ENCODE peak calls at places on chromosome 14, in four cellular contexts. E is sigmoid colon, J is gastrocnemius medialis, K is esophagus squamous epithelium. X is an unnamed sample.

GRCh38 chr14:36514278-36515104 is 5.5 kb downstream of the NKX2-1 start:
- DNase-seq in E (no peak), J (no peak), K (no peak), X (no peak)

GRCh38 chr14:95217391-95217900 is 60.1 kb upstream of the DICER1 start:
- DNase-seq in E (no peak), J (no peak), K (no peak), X (no peak)

GRCh38 chr14:75442642-75443041 is 14.8 kb downstream of the JDP2 start:
- DNase-seq in E (no peak), J (no peak), K (no peak), X (no peak)

GRCh38 chr14:69093551-69094421 is 59.1 kb downstream of the DCAF5 start:
- DNase-seq in E (no peak), J (no peak), K (no peak), X (no peak)

GRCh38 chr14:22900088-22900799 is 17.2 kb downstream of the REM2 start:
- DNase-seq in E (no peak), J (no peak), K (no peak), X (no peak)

GRCh38 chr14:52059614-52060013 is 9.2 kb downstream of the NID2 start:
- DNase-seq in E (no peak), J (no peak), K (no peak), X (no peak)

GRCh38 chr14:30883508-30884294 is 9.3 kb downstream of the COCH start:
- DNase-seq in E (no peak), J (no peak), K (no peak), X (no peak)

GRCh38 chr14:54182419-54183040 is 214.3 kb upstream of the CDKN3 start:
- DNase-seq in E (no peak), J (no peak), K (no peak), X (no peak)

GRCh38 chr14:74977164-74977900 is 21.9 kb upstream of the PGF start:
- DNase-seq in E (no peak), J (no peak), K (no peak), X (no peak)

GRCh38 chr14:92154283-92154942 is 32.6 kb downstream of the CPSF2 start:
- DNase-seq in E (no peak), J (no peak), K (no peak), X (no peak)
- H3K4me3 ChIP-seq in E (no peak overlapping the region), J (no peak overlapping the region), K (no peak overlapping the region), X (no peak overlapping the region)

GRCh38 chr14:101476258-101476930 is 84.9 kb upstream of the DIO3 start:
- DNase-seq in E (peak; percentile 41), J (no peak), K (no peak), X (no peak)
- TF ChIP-seq POLR2A in E (no peak), J (no peak), K (no peak), X (no peak)

GRCh38 chr14:88030892-88031291 is 26.0 kb downstream of the GPR65 start:
- DNase-seq in E (no peak), J (no peak), K (no peak), X (no peak)

GRCh38 chr14:88030079-88030478 is 25.1 kb downstream of the GPR65 start:
- DNase-seq in E (no peak), J (no peak), K (no peak), X (no peak)

GRCh38 chr14:88026890-88027289 is 22.0 kb downstream of the GPR65 start:
- DNase-seq in E (no peak), J (no peak), K (no peak), X (no peak)

GRCh38 chr14:88032373-88032772 is 27.4 kb downstream of the GPR65 start:
- DNase-seq in E (no peak), J (no peak), K (no peak), X (no peak)

GRCh38 chr14:88029500-88029899 is 24.6 kb downstream of the GPR65 start:
- DNase-seq in E (no peak), J (no peak), K (no peak), X (no peak)
- H3K4me1 ChIP-seq in E (no peaks in the 10 kb centered on the region), J (no peaks in the 10 kb centered on the region), K (no peaks in the 10 kb centered on the region), X (no peaks in the 10 kb centered on the region)

GRCh38 chr14:87255046-87255445 is 737.9 kb downstream of the GALC start:
- DNase-seq in E (no peak), J (no peak), K (no peak), X (no peak)

GRCh38 chr14:87250992-87251391 is 742.0 kb downstream of the GALC start:
- DNase-seq in E (no peak), J (no peak), K (no peak), X (no peak)

GRCh38 chr14:87252103-87252502 is 740.9 kb downstream of the GALC start:
- DNase-seq in E (no peak), J (no peak), K (no peak), X (no peak)

DNA sequence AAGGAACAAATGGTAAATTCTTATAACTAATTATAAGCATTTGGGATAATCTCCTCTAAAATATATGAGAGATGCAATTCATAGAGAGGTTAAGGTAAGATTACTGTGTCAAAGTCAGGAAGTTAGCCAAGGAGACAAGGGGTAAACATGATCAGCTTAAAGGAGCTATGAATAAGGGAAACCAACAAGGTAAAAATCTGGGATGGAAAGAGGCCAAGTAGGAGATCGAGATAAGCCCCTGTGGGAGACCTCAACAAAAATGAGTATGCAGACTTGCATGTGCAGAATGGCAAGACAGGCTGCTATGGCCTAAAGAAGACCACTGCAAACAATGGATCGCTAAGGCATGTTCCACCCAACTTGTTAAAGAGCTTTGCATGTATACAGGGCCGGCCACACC is 738.7 kb downstream of the GALC start:
- DNase-seq in E (no peak), J (no peak), K (no peak), X (no peak)
- H3K4me3 ChIP-seq in E (no peak overlapping the region), J (no peak overlapping the region), K (no peak overlapping the region), X (no peak overlapping the region)

GRCh38 chr14:91872011-91872476 is 4.7 kb upstream of the TC2N start:
- DNase-seq in E (no peak), J (peak; percentile 63), K (no peak), X (no peak)

GRCh38 chr14:91873476-91874265 is 6.3 kb upstream of the TC2N start:
- DNase-seq in E (no peak), J (no peak), K (peak; percentile 14), X (no peak)

GRCh38 chr14:91870890-91871289 is 3.6 kb upstream of the TC2N start:
- DNase-seq in E (no peak), J (no peak), K (no peak), X (no peak)

GRCh38 chr14:91870001-91870400 is 2.7 kb upstream of the TC2N start:
- DNase-seq in E (no peak), J (no peak), K (no peak), X (no peak)

DNA sequence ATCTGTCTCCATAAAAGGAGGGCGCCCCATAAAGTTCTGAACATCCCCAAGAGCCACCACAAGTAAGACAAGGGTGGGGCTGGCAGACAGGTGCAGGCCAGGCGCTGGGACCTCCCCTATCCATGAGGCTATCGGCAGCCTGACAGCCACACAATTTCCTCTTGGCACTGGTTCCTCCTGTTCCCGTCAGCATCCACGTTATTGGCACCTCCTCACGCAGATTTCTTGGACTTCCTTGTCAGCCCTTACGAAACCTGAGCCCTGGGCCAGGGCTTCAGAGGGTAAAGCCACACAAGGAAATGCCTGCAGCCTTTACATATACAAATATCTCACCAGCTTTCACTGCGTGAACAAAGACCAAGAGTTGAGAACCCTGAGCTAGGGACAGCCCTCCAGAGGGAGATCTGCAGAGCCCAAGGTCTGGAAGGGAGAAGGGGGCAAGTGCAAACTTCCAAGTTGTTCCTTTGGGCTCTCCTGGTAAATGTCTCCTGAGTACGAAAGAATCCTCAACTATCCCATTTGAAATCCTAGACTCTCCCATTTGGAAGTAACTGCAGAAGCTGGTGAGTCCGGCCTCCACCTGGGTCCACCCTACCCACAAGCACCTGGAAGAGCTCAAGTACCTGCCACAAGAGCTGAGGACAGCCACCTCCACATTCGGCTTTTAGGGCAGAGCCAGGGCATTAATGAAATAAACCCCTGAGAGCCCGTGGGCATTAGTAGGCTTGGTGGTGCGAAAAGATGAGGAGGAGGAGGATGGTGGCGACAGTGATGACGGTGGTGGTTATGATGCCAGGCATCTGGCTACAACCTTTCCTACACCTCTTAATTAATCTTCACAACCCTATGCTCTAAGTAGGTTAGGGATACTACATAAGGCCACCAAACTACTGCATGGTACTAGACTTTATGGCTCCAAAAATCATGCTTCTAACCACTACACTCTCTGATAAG is 5.5 kb upstream of the TC2N start:
- DNase-seq in E (peak; percentile 87), J (peak; percentile 77), K (no peak), X (peak; percentile 68)
- TF ChIP-seq POLR2A in E (peak; percentile 48), J (no peak), K (no peak), X (no peak)

DNA sequence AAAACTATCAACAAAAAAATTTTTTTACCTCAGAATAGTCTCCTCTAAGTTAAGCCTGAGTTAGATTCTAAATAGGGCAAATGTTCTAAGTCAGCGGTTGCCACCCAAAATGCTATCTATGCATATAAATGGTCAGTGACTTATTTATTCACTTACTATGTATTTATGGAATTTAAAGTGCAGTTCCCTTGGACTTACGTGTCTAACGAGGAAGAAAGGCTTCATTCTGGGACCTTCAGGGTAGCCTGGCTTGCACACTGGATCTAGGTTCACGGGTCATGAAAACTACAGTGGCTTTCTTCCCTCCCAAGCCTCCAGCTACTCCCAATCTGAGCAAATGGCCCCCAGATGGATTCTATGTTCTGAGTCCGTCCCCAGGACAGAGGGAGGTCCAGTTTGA is 77.1 kb downstream of the ARF6 start:
- DNase-seq in E (no peak), J (no peak), K (no peak), X (no peak)
- H3K4me1 ChIP-seq in E (peaks cover 42% of the 10 kb centered on the region), J (peaks cover 30% of the 10 kb centered on the region), K (peaks cover 89% of the 10 kb centered on the region), X (peaks cover 16% of the 10 kb centered on the region)

GRCh38 chr14:102923920-102924486 is 1.5 kb downstream of the AMN start:
- DNase-seq in E (no peak), J (no peak), K (no peak), X (no peak)
- H3K4me3 ChIP-seq in E (no peak overlapping the region), J (no peak overlapping the region), K (no peak overlapping the region), X (no peak overlapping the region)

GRCh38 chr14:24116111-24116809 is 1.5 kb upstream of the NRL start:
- DNase-seq in E (peak; percentile 21), J (no peak), K (no peak), X (no peak)

GRCh38 chr14:24113801-24114535 is 609 bp upstream of the DCAF11 start:
- DNase-seq in E (peak; percentile 93), J (peak; percentile 91), K (peak; percentile 58), X (peak; percentile 92)

GRCh38 chr14:24115451-24116110 is 832 bp upstream of the NRL start:
- DNase-seq in E (no peak), J (no peak), K (no peak), X (no peak)

GRCh38 chr14:24113379-24113800 is 1.2 kb upstream of the DCAF11 start:
- DNase-seq in E (no peak), J (no peak), K (no peak), X (no peak)

DNA sequence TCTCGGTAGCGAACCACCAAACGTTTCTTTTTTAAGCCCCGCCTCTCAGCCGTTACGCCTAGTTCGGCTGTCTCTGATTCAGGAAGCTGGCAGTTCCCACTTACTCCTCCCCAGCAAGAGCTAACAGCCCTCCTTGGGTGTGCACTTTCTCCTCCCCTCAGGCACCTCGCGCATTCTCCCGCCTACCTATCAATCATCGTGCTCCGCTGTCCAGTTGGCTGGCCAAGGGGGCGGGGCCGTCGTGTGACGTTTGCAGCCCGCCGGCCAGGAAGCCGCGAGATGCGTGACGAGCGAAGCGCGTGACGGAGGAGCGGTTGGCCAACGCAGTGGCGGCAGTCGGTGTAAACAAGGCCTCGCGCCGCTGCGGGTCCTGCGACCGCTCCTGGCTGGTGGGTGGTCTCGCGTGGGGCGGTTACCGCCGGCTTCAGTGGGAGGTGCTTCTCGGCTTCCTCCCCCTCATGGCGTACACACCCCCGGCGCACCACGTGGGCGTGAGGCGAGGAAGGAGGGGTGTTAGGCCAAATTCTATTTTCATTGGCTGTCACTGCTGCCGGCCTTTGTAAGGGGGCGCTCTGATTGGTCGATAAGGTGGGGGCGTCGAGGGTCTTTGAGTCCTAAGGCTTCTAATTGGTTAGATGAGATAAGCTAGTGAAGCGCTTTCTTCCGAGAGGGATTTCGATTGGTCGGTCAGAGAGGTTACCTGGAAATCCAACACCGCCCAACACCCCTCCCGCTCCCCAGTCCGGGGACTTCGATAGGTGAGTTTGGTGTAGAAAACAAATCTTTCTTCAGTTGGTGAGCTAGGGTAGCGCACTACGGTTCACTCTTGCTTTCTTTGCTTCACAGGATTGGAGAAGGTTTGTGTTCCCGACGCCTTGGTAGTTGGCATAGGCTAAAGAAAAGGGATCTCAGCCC is at the start of the genes DCAF11 and NRL:
- DNase-seq in E (peak; percentile 100), J (peak; percentile 99), K (peak; percentile 95), X (peak; percentile 99)
- TF ChIP-seq POLR2A in E (no peak), J (peak; percentile 28), K (no peak), X (peak; percentile 9)

X was measured in heart left ventricle.